ENCODE peak calls at places on chromosomes 5 and 9, in four cellular contexts. N is uterus, O is IMR-90, I is gastrocnemius medialis. P is an unnamed sample. For H3K4me1, the result is how much of the 10 kb centered on the place peaks cover.

GRCh38 chr5:33939863-33940262 is 3.7 kb downstream of the RXFP3 start:
- DNase-seq in N (no peak), O (peak), I (no peak), P (no peak)

GRCh38 chr5:132751444-132751843 is 4.2 kb downstream of the CCNI2 start:
- DNase-seq in N (peak), O (peak), I (peak), P (no peak)

GRCh38 chr9:23820731-23821399 is 5.2 kb downstream of the ELAVL2 start:
- DNase-seq in N (no peak), O (no peak), I (no peak), P (no peak)

GRCh38 chr5:145540375-145540774 is 294.8 kb downstream of the PRELID2 start:
- DNase-seq in N (no peak), O (peak), I (no peak), P (no peak)

GRCh38 chr9:19553441-19553840 is 144.6 kb downstream of the ACER2 start:
- DNase-seq in N (no peak), O (no peak), I (no peak), P (no peak)

GRCh38 chr5:72515211-72515610 is 8.0 kb upstream of the ZNF366 start:
- DNase-seq in N (no peak), O (no peak), I (no peak), P (no peak)

GRCh38 chr5:145500712-145501111 is 334.4 kb downstream of the PRELID2 start:
- DNase-seq in N (no peak), O (no peak), I (peak), P (no peak)

GRCh38 chr5:43389679-43390329 is 22.4 kb downstream of the CCL28 start:
- DNase-seq in N (peak), O (peak), I (peak), P (no peak)

GRCh38 chr9:129597355-129598088 is 23.4 kb downstream of the C9orf50 start:
- DNase-seq in N (peak), O (peak), I (no peak), P (peak)

GRCh38 chr5:173324115-173325001 is 3.9 kb downstream of the STC2 start:
- DNase-seq in N (peak), O (peak), I (no peak), P (no peak)

GRCh38 chr9:126337690-126338426 is 11.2 kb downstream of the MVB12B start:
- DNase-seq in N (no peak), O (no peak), I (no peak), P (no peak)

GRCh38 chr5:56669534-56670483 is 145.5 kb upstream of the MAP3K1 start:
- DNase-seq in N (peak), O (peak), I (peak), P (peak)

GRCh38 chr9:125484632-125485282 is 222.3 kb downstream of the MAPKAP1 start:
- DNase-seq in N (peak), O (peak), I (no peak), P (no peak)

GRCh38 chr9:129506892-129507291 is 114.0 kb downstream of the C9orf50 start:
- DNase-seq in N (no peak), O (peak), I (no peak), P (no peak)

GRCh38 chr5:112862085-112862484 is 998 bp downstream of the SRP19 start:
- DNase-seq in N (no peak), O (no peak), I (no peak), P (no peak)

GRCh38 chr5:78627175-78627574 is 21.4 kb downstream of the LHFPL2 start:
- DNase-seq in N (no peak), O (no peak), I (no peak), P (no peak)

GRCh38 chr5:78964889-78965288 is 20.2 kb downstream of the ARSB start:
- DNase-seq in N (no peak), O (peak), I (no peak), P (no peak)

GRCh38 chr5:9924614-9925013 is 294.5 kb upstream of the TAS2R1 start:
- DNase-seq in N (no peak), O (peak), I (no peak), P (no peak)

GRCh38 chr5:134131165-134131564 is 16.7 kb downstream of the TCF7 start:
- DNase-seq in N (no peak), O (no peak), I (no peak), P (no peak)

GRCh38 chr9:24793711-24794110 is 248.0 kb upstream of the IZUMO3 start:
- DNase-seq in N (no peak), O (no peak), I (no peak), P (no peak)

GRCh38 chr5:150256416-150257064 is 33.0 kb downstream of the CAMK2A start:
- DNase-seq in N (no peak), O (no peak), I (no peak), P (no peak)

GRCh38 chr9:76692448-76693129 is 71.6 kb upstream of the PCA3 start:
- DNase-seq in N (no peak), O (no peak), I (no peak), P (no peak)

GRCh38 chr5:122751293-122751753 is 23.6 kb upstream of the SNX2 start:
- DNase-seq in N (no peak), O (peak), I (no peak), P (no peak)

GRCh38 chr5:79025054-79025465 is 40.0 kb upstream of the ARSB start:
- DNase-seq in N (peak), O (peak), I (peak), P (peak)

GRCh38 chr5:33230467-33231078 is 210.2 kb upstream of the TARS1 start:
- DNase-seq in N (no peak), O (no peak), I (no peak), P (no peak)

GRCh38 chr5:139676951-139677367 is 28.8 kb downstream of the CXXC5 start:
- DNase-seq in N (no peak), O (no peak), I (no peak), P (no peak)

GRCh38 chr9:81499021-81499454 is 190.3 kb downstream of the TLE1 start:
- DNase-seq in N (peak), O (peak), I (peak), P (peak)

GRCh38 chr5:174424219-174425053 is 299.9 kb upstream of the MSX2 start:
- DNase-seq in N (no peak), O (no peak), I (no peak), P (peak)

GRCh38 chr9:111728143-111728542 is 66.6 kb downstream of the SHOC1 start:
- DNase-seq in N (no peak), O (peak), I (no peak), P (no peak)

GRCh38 chr5:7741415-7742065 is 109.4 kb downstream of the CFAP90 start:
- DNase-seq in N (no peak), O (no peak), I (no peak), P (no peak)

GRCh38 chr9:96177719-96178028 is 124.3 kb downstream of the HSD17B3 start:
- DNase-seq in N (no peak), O (no peak), I (no peak), P (no peak)

GRCh38 chr9:74132986-74133385 is 364.1 kb upstream of the RORB start:
- DNase-seq in N (no peak), O (no peak), I (no peak), P (no peak)

GRCh38 chr5:132500931-132501628 is 10.5 kb upstream of the IRF1 start:
- DNase-seq in N (peak), O (peak), I (peak), P (no peak)

GRCh38 chr9:69027355-69028097 is 8.0 kb upstream of the FXN start:
- DNase-seq in N (peak), O (peak), I (no peak), P (no peak)

GRCh38 chr5:75363111-75363510 is 26.1 kb downstream of the HMGCR start:
- DNase-seq in N (no peak), O (no peak), I (no peak), P (no peak)

GRCh38 chr5:129465945-129466344 is 5.8 kb downstream of the ADAMTS19 start:
- DNase-seq in N (no peak), O (no peak), I (no peak), P (no peak)
- TF ChIP-seq CTCF in N (no peak), O (no peak), I (no peak), P (no peak)

DNA sequence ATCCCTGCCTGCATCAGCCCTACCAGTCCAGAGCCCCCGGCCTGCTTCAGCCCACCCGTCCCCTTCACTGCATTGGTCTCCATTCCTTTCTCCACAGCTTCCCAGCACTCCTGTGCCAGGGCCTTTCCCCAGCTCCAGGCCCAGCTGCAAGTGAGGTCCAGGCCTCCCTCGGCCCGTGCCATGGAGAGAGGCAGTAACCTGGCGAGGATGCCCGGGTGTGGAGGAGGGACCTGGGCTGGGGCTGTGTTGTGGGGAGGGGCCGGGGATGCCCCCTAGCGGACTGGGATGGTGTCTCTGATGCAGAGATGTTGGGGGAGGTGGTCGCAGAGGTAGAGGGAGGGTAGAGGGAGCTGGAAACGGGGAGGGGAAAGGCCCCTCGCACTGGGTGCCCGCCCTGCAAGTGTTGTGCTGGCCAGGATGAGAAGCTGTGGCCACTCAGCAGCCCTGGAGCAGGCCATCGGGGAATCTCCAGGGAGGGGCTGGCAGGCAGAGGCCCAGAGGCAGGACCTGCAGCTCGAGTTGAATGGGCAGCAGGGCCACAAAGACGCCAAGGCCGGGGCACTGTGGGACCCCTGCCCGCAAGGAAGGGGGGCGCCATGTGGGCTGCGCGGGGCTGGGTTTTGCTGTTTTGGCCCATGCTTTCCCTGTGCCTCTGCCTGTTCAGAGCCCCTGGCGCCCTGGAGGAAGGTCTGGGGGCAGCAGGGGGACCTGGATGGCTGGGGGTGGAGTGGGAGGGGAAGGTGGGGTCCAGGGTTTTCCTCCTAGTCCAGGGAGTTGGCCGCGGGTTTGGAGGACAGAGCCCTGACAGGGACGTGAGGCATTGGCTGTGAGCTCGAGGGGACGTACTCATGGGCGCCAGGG is 26.0 kb upstream of the NKD2 start:
- DNase-seq in N (no peak), O (no peak), I (no peak), P (peak)
- H3K4me1 ChIP-seq in N (under half), O (under half), I (under half), P (under half)

GRCh38 chr9:114139061-114139460 is 16.3 kb upstream of the COL27A1 start:
- DNase-seq in N (no peak), O (no peak), I (no peak), P (no peak)

GRCh38 chr9:114138537-114138936 is 16.8 kb upstream of the COL27A1 start:
- DNase-seq in N (peak), O (no peak), I (no peak), P (no peak)

GRCh38 chr9:114140850-114141249 is 14.5 kb upstream of the COL27A1 start:
- DNase-seq in N (no peak), O (no peak), I (no peak), P (no peak)

GRCh38 chr9:114141553-114142548 is 13.5 kb upstream of the COL27A1 start:
- DNase-seq in N (peak), O (peak), I (no peak), P (no peak)

GRCh38 chr9:114140401-114140800 is 14.9 kb upstream of the COL27A1 start:
- DNase-seq in N (no peak), O (no peak), I (no peak), P (no peak)
- TF ChIP-seq CTCF in N (no peak), O (no peak), I (no peak), P (no peak)

GRCh38 chr9:83977196-83977595 is 2.8 kb downstream of the HNRNPK start:
- DNase-seq in N (no peak), O (no peak), I (no peak), P (no peak)

GRCh38 chr9:83969602-83970001 is 10.4 kb downstream of the HNRNPK start:
- DNase-seq in N (no peak), O (no peak), I (no peak), P (no peak)

GRCh38 chr9:83976372-83976771 is 3.6 kb downstream of the HNRNPK start:
- DNase-seq in N (no peak), O (no peak), I (no peak), P (no peak)

GRCh38 chr9:83971485-83971884 is 8.5 kb downstream of the HNRNPK start:
- DNase-seq in N (no peak), O (no peak), I (no peak), P (no peak)

GRCh38 chr9:83972286-83972685 is 7.7 kb downstream of the HNRNPK start:
- DNase-seq in N (no peak), O (no peak), I (no peak), P (no peak)
- H3K4me1 ChIP-seq in N (under half), O (under half), I (under half), P (under half)

GRCh38 chr5:141477169-141477568 is 1.4 kb downstream of the PCDHGC3 start:
- DNase-seq in N (no peak), O (no peak), I (no peak), P (no peak)

GRCh38 chr5:141477815-141478214 is 2.0 kb downstream of the PCDHGC3 start:
- DNase-seq in N (no peak), O (no peak), I (no peak), P (no peak)

GRCh38 chr5:141476132-141476909 is 555 bp downstream of the PCDHGC3 start:
- DNase-seq in N (peak), O (peak), I (peak), P (no peak)

GRCh38 chr5:141478321-141478945 is 2.7 kb downstream of the PCDHGC3 start:
- DNase-seq in N (peak), O (peak), I (no peak), P (peak)

GRCh38 chr5:141475625-141476131 is at the start of gene PCDHGC3:
- DNase-seq in N (peak), O (peak), I (peak), P (peak)
- TF ChIP-seq CTCF in N (peak), O (peak), I (no peak), P (peak)

DNA sequence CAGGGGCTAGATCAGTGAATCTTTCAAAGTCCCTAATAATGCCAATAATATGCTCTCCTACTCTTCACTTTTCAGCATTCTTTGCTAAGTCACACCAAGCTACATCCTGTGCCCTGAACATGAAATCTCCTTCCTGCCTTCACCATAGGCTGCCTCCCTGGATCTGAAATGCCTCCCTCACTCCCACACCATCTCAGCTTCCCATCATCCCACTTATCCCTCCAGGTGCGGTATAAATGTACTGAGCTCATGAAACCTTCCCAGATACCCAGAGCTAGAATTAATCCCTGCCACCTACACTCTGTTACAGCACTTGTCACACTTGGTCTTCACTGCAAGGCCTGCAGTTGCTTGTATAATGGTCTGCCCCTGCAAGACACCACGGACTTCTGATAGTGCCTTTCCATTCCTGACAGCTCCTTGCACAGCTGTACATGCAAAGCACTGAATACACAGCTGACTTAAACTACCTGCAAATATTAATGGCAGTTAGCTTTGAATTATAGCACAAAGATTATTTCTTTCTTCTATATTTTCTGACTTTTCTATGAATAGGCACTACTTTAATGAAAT is 250.4 kb downstream of the EBF1 start:
- DNase-seq in N (no peak), O (no peak), I (no peak), P (no peak)
- H3K4me1 ChIP-seq in N (under half), O (under half), I (under half), P (under half)

DNA sequence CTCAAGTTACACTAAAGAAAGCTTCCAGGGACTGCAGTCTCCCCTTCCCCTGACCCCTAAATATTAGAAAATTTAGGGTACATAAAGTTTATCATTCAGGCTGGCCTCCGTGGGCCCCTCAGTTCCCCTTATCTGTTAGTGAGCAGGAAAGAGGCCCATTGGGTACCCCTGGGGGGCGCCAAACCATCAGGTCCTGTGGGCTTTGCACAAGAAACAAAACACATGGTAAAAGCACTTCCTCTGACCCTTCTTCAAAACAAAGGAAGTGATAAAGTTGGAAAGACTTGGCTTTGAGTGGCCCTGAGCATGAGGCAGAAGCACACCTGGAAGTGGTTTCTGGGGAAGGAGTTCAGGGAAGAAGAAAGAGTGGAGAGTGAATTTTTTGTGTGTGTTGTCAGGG is 213.0 kb downstream of the SMARCA2 start:
- DNase-seq in N (no peak), O (no peak), I (no peak), P (no peak)
- TF ChIP-seq CTCF in N (no peak), O (peak), I (peak), P (no peak)

GRCh38 chr5:55629790-55630189 is 82.3 kb downstream of the SLC38A9 start:
- DNase-seq in N (no peak), O (peak), I (no peak), P (no peak)
- H3K4me1 ChIP-seq in N (under half), O (under half), I (under half), P (under half)

DNA sequence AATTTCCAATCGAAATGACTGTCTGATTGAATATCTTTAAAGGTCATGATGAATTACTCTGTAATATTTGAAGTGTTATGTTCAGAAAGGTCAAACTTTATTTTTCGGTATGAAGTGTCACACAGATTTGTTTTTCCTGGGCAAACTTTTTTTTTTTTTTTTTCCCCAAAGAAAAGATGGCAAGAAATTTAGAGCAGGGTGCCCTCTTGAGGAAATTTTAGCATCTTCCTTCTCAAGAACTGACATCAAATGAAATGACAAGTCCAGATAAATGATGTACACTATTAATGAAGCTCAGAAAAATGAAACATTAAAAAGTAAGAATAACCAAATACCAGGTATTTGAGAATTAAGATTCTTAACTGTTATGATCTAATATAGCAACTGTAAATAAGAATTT is 123.6 kb downstream of the INVS start:
- DNase-seq in N (no peak), O (peak), I (no peak), P (no peak)
- TF ChIP-seq CTCF in N (peak), O (peak), I (peak), P (no peak)

P was measured in breast epithelium.